ENCODE peak calls at places on chromosomes 7 and 10, in four cellular contexts. J is GM19239; R is central memory CD4-positive, alpha-beta T cell; N is progenitor cell of endocrine pancreas. L is an unnamed sample.

GRCh38 chr7:142381727-142382409 is 124.0 kb upstream of the PRSS58 start:
- DNase-seq in N (no peak), J (no peak), R (no peak), L (no peak)

GRCh38 chr7:32518534-32519140 is 23.3 kb downstream of the AVL9 start:
- DNase-seq in J (no peak), R (no peak), N (no peak), L (no peak)

GRCh38 chr7:158028290-158028941 is 559.2 kb downstream of the PTPRN2 start:
- DNase-seq in J (no peak), N (no peak), R (no peak), L (no peak)

GRCh38 chr7:16675277-16675676 is 29.3 kb downstream of the BZW2 start:
- DNase-seq in N (no peak), J (no peak), R (no peak), L (no peak)

GRCh38 chr7:101608772-101609713 is 20.1 kb downstream of the MYL10 start:
- DNase-seq in R (no peak), N (no peak), J (no peak), L (no peak)

GRCh38 chr10:65394898-65395297 is 1530.9 kb upstream of the LRRTM3 start:
- DNase-seq in N (no peak), R (no peak), J (no peak), L (no peak)

GRCh38 chr10:99975942-99976809 is 33.6 kb downstream of the DNMBP start:
- DNase-seq in N (no peak), R (no peak), J (no peak), L (no peak)

GRCh38 chr10:59580257-59580863 is 129.3 kb downstream of the SLC16A9 start:
- DNase-seq in N (no peak), J (no peak), R (no peak), L (no peak)

GRCh38 chr7:91295571-91295970 is 31.3 kb downstream of the FZD1 start:
- DNase-seq in J (no peak), N (no peak), R (no peak), L (no peak)

GRCh38 chr7:727806-728460 is 852 bp upstream of the PRKAR1B start:
- DNase-seq in J (no peak), N (no peak), R (no peak), L (no peak)